ENCODE peak calls at places on chromosomes 5 and 9, in six cellular contexts. One of them, this sample, is unnamed.

GRCh38 chr5:179164331-179165311 is 104.4 kb downstream of the ZNF354C start:
- DNase-seq in heart left ventricle: no peak
- DNase-seq in esophagus muscularis mucosa: no peak
- DNase-seq in left ventricle myocardium inferior: no peak
- DNase-seq in neural progenitor cell: no peak
- DNase-seq in fibroblast of lung: no peak
- DNase-seq in this sample: peak; percentile 71

GRCh38 chr5:147743686-147744332 is 38.7 kb downstream of the JAKMIP2 start:
- DNase-seq in heart left ventricle: peak; percentile 22
- DNase-seq in esophagus muscularis mucosa: no peak
- DNase-seq in left ventricle myocardium inferior: no peak
- DNase-seq in neural progenitor cell: no peak
- DNase-seq in fibroblast of lung: peak; percentile 30
- DNase-seq in this sample: no peak

GRCh38 chr5:102807878-102808502 is 52.9 kb downstream of the PAM start:
- DNase-seq in heart left ventricle: no peak
- DNase-seq in esophagus muscularis mucosa: no peak
- DNase-seq in left ventricle myocardium inferior: no peak
- DNase-seq in neural progenitor cell: peak; percentile 47
- DNase-seq in fibroblast of lung: peak; percentile 82
- DNase-seq in this sample: no peak

GRCh38 chr5:93611900-93612898 is 29.2 kb downstream of the NR2F1 start:
- DNase-seq in heart left ventricle: no peak
- DNase-seq in esophagus muscularis mucosa: no peak
- DNase-seq in left ventricle myocardium inferior: no peak
- DNase-seq in neural progenitor cell: peak; percentile 81
- DNase-seq in fibroblast of lung: peak; percentile 47
- DNase-seq in this sample: no peak

GRCh38 chr9:89810434-89810833 is 205.6 kb downstream of the GADD45G start:
- DNase-seq in heart left ventricle: no peak
- DNase-seq in esophagus muscularis mucosa: no peak
- DNase-seq in left ventricle myocardium inferior: no peak
- DNase-seq in neural progenitor cell: no peak
- DNase-seq in fibroblast of lung: peak; percentile 33
- DNase-seq in this sample: no peak

GRCh38 chr5:106415541-106415940 is 1255.2 kb downstream of the EFNA5 start:
- DNase-seq in heart left ventricle: no peak
- DNase-seq in esophagus muscularis mucosa: no peak
- DNase-seq in left ventricle myocardium inferior: no peak
- DNase-seq in neural progenitor cell: no peak
- DNase-seq in fibroblast of lung: peak; percentile 95
- DNase-seq in this sample: no peak

GRCh38 chr9:95480346-95480745 is 36.4 kb downstream of the PTCH1 start:
- DNase-seq in heart left ventricle: no peak
- DNase-seq in esophagus muscularis mucosa: no peak
- DNase-seq in left ventricle myocardium inferior: no peak
- DNase-seq in neural progenitor cell: no peak
- DNase-seq in fibroblast of lung: no peak
- DNase-seq in this sample: no peak

GRCh38 chr9:94852373-94852772 is 125.9 kb downstream of the AOPEP start:
- DNase-seq in heart left ventricle: no peak
- DNase-seq in esophagus muscularis mucosa: no peak
- DNase-seq in left ventricle myocardium inferior: no peak
- DNase-seq in neural progenitor cell: no peak
- DNase-seq in fibroblast of lung: no peak
- DNase-seq in this sample: no peak

GRCh38 chr5:42791151-42791550 is 20.5 kb downstream of the SELENOP start:
- DNase-seq in heart left ventricle: no peak
- DNase-seq in esophagus muscularis mucosa: no peak
- DNase-seq in left ventricle myocardium inferior: no peak
- DNase-seq in neural progenitor cell: no peak
- DNase-seq in fibroblast of lung: no peak
- DNase-seq in this sample: no peak

GRCh38 chr9:121743441-121744001 is 92.1 kb downstream of the DAB2IP start:
- DNase-seq in heart left ventricle: peak; percentile 90
- DNase-seq in esophagus muscularis mucosa: peak; percentile 93
- DNase-seq in left ventricle myocardium inferior: peak; percentile 87
- DNase-seq in neural progenitor cell: peak; percentile 94
- DNase-seq in fibroblast of lung: peak; percentile 84
- DNase-seq in this sample: peak; percentile 91

GRCh38 chr9:121912812-121913627 is 180.1 kb downstream of the TTLL11 start:
- DNase-seq in heart left ventricle: no peak
- DNase-seq in esophagus muscularis mucosa: no peak
- DNase-seq in left ventricle myocardium inferior: no peak
- DNase-seq in neural progenitor cell: no peak
- DNase-seq in fibroblast of lung: peak; percentile 47
- DNase-seq in this sample: no peak

GRCh38 chr5:145157841-145158240 is 677.3 kb downstream of the PRELID2 start:
- DNase-seq in heart left ventricle: no peak
- DNase-seq in esophagus muscularis mucosa: no peak
- DNase-seq in left ventricle myocardium inferior: no peak
- DNase-seq in neural progenitor cell: no peak
- DNase-seq in fibroblast of lung: peak; percentile 35
- DNase-seq in this sample: no peak

GRCh38 chr9:136679431-136679941 is 7.8 kb downstream of the AGPAT2 start:
- DNase-seq in heart left ventricle: no peak
- DNase-seq in esophagus muscularis mucosa: no peak
- DNase-seq in left ventricle myocardium inferior: no peak
- DNase-seq in neural progenitor cell: no peak
- DNase-seq in fibroblast of lung: no peak
- DNase-seq in this sample: no peak
- H3K27ac ChIP-seq in heart left ventricle: no peak overlapping the region
- H3K27ac ChIP-seq in esophagus muscularis mucosa: no peak overlapping the region
- H3K27ac ChIP-seq in left ventricle myocardium inferior: no peak overlapping the region
- H3K27ac ChIP-seq in neural progenitor cell: no peak overlapping the region
- H3K27ac ChIP-seq in fibroblast of lung: no peak overlapping the region
- H3K27ac ChIP-seq in this sample: peak overlapping the region; percentile 9

DNA sequence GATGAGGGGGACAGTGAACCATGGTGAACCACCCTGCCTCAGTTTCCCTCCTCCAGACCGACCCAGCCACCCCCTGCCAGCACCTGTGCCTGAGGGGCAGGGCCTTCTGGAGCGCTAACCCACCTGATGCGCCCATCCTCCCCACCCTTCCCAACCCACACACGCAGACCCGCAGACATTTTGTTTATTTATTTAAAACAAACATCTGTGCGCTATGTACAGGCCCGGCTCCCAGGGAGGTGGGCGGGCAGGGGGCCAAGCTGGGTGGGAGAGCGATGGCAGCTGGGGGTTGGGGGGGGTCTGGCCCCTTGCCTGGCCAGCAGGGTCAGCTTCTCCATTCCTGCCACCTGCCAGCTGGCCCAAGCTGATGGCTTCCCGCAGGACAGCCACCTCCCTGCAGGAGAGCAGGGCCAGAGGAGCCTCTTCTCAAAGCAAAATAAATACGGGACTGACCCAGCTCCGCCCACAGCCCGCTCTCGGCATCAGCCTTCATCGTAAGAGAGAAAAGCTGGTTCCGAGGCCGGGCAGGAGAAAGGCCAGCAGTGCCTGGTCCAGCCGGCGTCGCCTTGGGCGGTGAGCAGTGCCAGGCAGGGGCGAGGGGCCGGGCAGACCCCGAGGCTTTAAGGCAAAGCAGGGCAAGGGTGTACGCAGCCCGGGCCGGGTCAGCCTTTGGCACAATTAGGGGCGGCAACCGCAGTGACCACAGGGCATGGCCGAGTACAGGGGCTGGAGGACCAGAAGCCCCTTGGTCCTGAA is 10.9 kb upstream of the CLIC3 start:
- DNase-seq in heart left ventricle: no peak
- DNase-seq in esophagus muscularis mucosa: no peak
- DNase-seq in left ventricle myocardium inferior: no peak
- DNase-seq in neural progenitor cell: no peak
- DNase-seq in fibroblast of lung: no peak
- DNase-seq in this sample: no peak
- H3K27ac ChIP-seq in heart left ventricle: no peak overlapping the region
- H3K27ac ChIP-seq in esophagus muscularis mucosa: no peak overlapping the region
- H3K27ac ChIP-seq in left ventricle myocardium inferior: no peak overlapping the region
- H3K27ac ChIP-seq in neural progenitor cell: no peak overlapping the region
- H3K27ac ChIP-seq in fibroblast of lung: no peak overlapping the region
- H3K27ac ChIP-seq in this sample: no peak overlapping the region

GRCh38 chr9:123864291-123864690 is 65.6 kb downstream of the DENND1A start:
- DNase-seq in heart left ventricle: no peak
- DNase-seq in esophagus muscularis mucosa: no peak
- DNase-seq in left ventricle myocardium inferior: no peak
- DNase-seq in neural progenitor cell: peak; percentile 54
- DNase-seq in fibroblast of lung: no peak
- DNase-seq in this sample: no peak

GRCh38 chr9:123867034-123867433 is 62.9 kb downstream of the DENND1A start:
- DNase-seq in heart left ventricle: no peak
- DNase-seq in esophagus muscularis mucosa: no peak
- DNase-seq in left ventricle myocardium inferior: no peak
- DNase-seq in neural progenitor cell: no peak
- DNase-seq in fibroblast of lung: no peak
- DNase-seq in this sample: no peak

GRCh38 chr9:123863164-123863855 is 66.6 kb downstream of the DENND1A start:
- DNase-seq in heart left ventricle: no peak
- DNase-seq in esophagus muscularis mucosa: no peak
- DNase-seq in left ventricle myocardium inferior: no peak
- DNase-seq in neural progenitor cell: peak; percentile 51
- DNase-seq in fibroblast of lung: no peak
- DNase-seq in this sample: no peak

GRCh38 chr9:123866497-123866896 is 63.4 kb downstream of the DENND1A start:
- DNase-seq in heart left ventricle: no peak
- DNase-seq in esophagus muscularis mucosa: no peak
- DNase-seq in left ventricle myocardium inferior: no peak
- DNase-seq in neural progenitor cell: no peak
- DNase-seq in fibroblast of lung: peak; percentile 35
- DNase-seq in this sample: no peak

DNA sequence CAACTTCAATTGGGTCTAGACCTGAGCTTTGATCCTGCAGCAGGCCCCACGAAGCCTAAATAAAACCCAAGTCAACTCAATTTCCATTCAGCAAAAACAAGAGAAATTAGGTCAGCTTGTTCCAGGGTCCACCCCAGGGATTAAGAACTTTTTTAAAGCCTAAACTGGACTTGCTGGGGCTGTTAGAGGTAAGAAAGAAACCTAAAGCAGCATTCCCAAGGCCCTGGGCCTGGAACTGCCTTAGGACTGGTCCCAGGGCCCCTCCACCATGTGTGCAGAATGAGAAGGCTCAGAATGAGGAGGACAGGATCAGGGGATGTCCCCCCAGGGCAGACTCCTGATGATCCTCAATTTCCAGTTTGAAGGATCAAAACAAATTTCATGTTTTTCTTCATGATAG is 64.7 kb downstream of the DENND1A start:
- DNase-seq in heart left ventricle: no peak
- DNase-seq in esophagus muscularis mucosa: no peak
- DNase-seq in left ventricle myocardium inferior: peak; percentile 22
- DNase-seq in neural progenitor cell: peak; percentile 32
- DNase-seq in fibroblast of lung: no peak
- DNase-seq in this sample: no peak
- H3K27ac ChIP-seq in heart left ventricle: peak overlapping the region; percentile 47
- H3K27ac ChIP-seq in esophagus muscularis mucosa: no peak overlapping the region
- H3K27ac ChIP-seq in left ventricle myocardium inferior: peak overlapping the region; percentile 62
- H3K27ac ChIP-seq in neural progenitor cell: peak overlapping the region; percentile 96
- H3K27ac ChIP-seq in fibroblast of lung: no peak overlapping the region
- H3K27ac ChIP-seq in this sample: no peak overlapping the region

DNA sequence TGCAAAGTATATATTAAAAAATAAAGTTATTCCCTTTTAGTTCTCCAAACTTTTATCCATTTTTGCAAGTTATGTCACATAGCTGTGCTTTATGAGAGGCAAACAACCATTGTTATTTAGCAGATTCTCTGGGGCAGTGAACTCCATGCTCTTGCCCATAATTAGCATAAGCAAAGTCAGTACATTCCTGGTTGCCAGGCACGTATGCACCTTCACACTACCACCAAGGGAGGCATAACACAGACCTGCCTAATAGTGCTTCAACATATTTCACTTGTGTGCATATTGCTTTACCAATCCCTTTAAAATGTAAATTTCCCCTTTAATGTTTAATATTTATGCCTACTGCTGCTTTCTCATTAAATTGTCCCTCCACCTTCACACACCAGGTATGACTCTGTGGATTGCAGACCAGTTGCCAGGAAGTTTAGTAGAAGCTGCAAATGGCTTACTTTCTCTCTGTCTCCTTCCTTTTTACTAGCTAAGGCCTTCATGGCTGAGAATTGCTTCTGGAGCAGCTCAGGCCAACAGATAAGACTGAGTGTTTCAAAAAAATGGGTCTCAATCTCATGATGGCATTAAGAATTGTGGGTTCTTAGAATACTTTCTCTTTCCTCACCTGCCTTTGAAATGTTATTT is 388.2 kb downstream of the PRR16 start:
- DNase-seq in heart left ventricle: no peak
- DNase-seq in esophagus muscularis mucosa: no peak
- DNase-seq in left ventricle myocardium inferior: no peak
- DNase-seq in neural progenitor cell: no peak
- DNase-seq in fibroblast of lung: no peak
- DNase-seq in this sample: no peak
- H3K27ac ChIP-seq in heart left ventricle: no peak overlapping the region
- H3K27ac ChIP-seq in esophagus muscularis mucosa: no peak overlapping the region
- H3K27ac ChIP-seq in left ventricle myocardium inferior: no peak overlapping the region
- H3K27ac ChIP-seq in neural progenitor cell: no peak overlapping the region
- H3K27ac ChIP-seq in fibroblast of lung: no peak overlapping the region
- H3K27ac ChIP-seq in this sample: no peak overlapping the region

DNA sequence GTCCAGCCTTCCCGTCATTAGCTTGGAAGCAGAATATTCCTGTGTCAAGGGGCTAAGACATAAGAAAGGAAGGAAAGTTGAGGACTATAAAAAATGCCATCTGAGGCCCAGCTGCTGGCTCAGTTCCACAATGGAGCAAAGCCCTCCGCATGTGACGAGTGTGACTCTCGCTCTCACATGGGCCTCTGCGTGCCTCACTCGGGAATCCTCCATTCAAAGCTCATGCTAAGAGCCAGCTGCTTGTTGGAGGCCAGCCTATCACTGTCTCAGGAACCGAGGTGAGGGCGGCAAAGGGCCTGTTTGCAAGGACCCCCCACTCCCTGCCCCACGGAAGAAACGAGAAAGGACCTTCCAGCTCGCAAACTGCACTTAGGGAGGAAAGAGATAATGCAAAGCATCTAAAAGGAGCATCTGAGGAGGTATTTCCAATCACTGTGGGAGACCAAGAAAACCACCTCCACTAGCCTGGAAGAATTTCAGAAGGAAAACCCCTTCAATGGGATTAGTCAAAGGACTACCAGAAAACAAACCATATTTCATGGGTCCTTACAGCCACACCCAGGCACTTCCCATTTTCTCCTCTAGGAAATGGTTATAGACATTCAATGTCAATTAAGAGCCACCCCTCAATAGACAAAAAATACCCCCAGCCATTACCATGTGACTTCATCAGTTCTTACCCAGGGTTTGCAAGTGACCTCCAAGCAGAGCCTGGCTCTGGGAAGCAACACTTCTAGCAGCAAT is 95.3 kb downstream of the PRRT1B start:
- DNase-seq in heart left ventricle: no peak
- DNase-seq in esophagus muscularis mucosa: no peak
- DNase-seq in left ventricle myocardium inferior: no peak
- DNase-seq in neural progenitor cell: no peak
- DNase-seq in fibroblast of lung: peak; percentile 58
- DNase-seq in this sample: no peak
- H3K27ac ChIP-seq in heart left ventricle: no peak overlapping the region
- H3K27ac ChIP-seq in esophagus muscularis mucosa: no peak overlapping the region
- H3K27ac ChIP-seq in left ventricle myocardium inferior: peak overlapping the region; percentile 37
- H3K27ac ChIP-seq in neural progenitor cell: no peak overlapping the region
- H3K27ac ChIP-seq in fibroblast of lung: peak overlapping the region; percentile 7
- H3K27ac ChIP-seq in this sample: no peak overlapping the region

GRCh38 chr5:14915291-14915976 is 43.9 kb upstream of the ANKH start:
- DNase-seq in heart left ventricle: no peak
- DNase-seq in esophagus muscularis mucosa: no peak
- DNase-seq in left ventricle myocardium inferior: no peak
- DNase-seq in neural progenitor cell: no peak
- DNase-seq in fibroblast of lung: peak; percentile 86
- DNase-seq in this sample: no peak
- H3K27ac ChIP-seq in heart left ventricle: no peak overlapping the region
- H3K27ac ChIP-seq in esophagus muscularis mucosa: no peak overlapping the region
- H3K27ac ChIP-seq in left ventricle myocardium inferior: no peak overlapping the region
- H3K27ac ChIP-seq in neural progenitor cell: no peak overlapping the region
- H3K27ac ChIP-seq in fibroblast of lung: no peak overlapping the region
- H3K27ac ChIP-seq in this sample: no peak overlapping the region